ENCODE peak calls at places on chromosome 19, in seven cellular contexts. One of them, this sample, is unnamed. For H3K9me3 and H3K4me1, the result is how much of the 10 kb centered on the place peaks cover.

GRCh38 chr19:41309225-41310030 is 544 bp upstream of the CCDC97 start:
- DNase-seq in OCI-LY7: no peak
- DNase-seq in H1: no peak
- DNase-seq in hepatocyte: no peak
- DNase-seq in ovary: no peak
- DNase-seq in left lung: no peak
- DNase-seq in H9: no peak
- DNase-seq in this sample: no peak

GRCh38 chr19:18191640-18192062 is 1.4 kb upstream of the MPV17L2 start:
- DNase-seq in H9: no peak
- DNase-seq in ovary: no peak
- DNase-seq in H1: no peak
- DNase-seq in hepatocyte: no peak
- DNase-seq in OCI-LY7: no peak
- DNase-seq in left lung: no peak
- DNase-seq in this sample: no peak

GRCh38 chr19:2240881-2241760 is 4.5 kb downstream of the SF3A2 start:
- DNase-seq in H1: no peak
- DNase-seq in OCI-LY7: no peak
- DNase-seq in H9: no peak
- DNase-seq in ovary: no peak
- DNase-seq in hepatocyte: no peak
- DNase-seq in left lung: no peak
- DNase-seq in this sample: no peak

GRCh38 chr19:8487137-8487851 is 15.1 kb downstream of the PRAM1 start:
- DNase-seq in left lung: peak
- DNase-seq in H9: no peak
- DNase-seq in H1: no peak
- DNase-seq in OCI-LY7: no peak
- DNase-seq in ovary: no peak
- DNase-seq in hepatocyte: no peak
- DNase-seq in this sample: no peak

GRCh38 chr19:22428299-22428913 is 6.3 kb upstream of the ZNF98 start:
- DNase-seq in ovary: no peak
- DNase-seq in H9: no peak
- DNase-seq in left lung: no peak
- DNase-seq in H1: no peak
- DNase-seq in hepatocyte: no peak
- DNase-seq in OCI-LY7: no peak
- DNase-seq in this sample: no peak

GRCh38 chr19:18119243-18120105 is 21.9 kb downstream of the MAST3 start:
- DNase-seq in hepatocyte: no peak
- DNase-seq in H9: no peak
- DNase-seq in left lung: no peak
- DNase-seq in ovary: no peak
- DNase-seq in H1: no peak
- DNase-seq in OCI-LY7: peak
- DNase-seq in this sample: no peak

GRCh38 chr19:38204096-38204495 is 19.9 kb downstream of the DPF1 start:
- DNase-seq in ovary: no peak
- DNase-seq in left lung: no peak
- DNase-seq in H1: no peak
- DNase-seq in H9: no peak
- DNase-seq in OCI-LY7: no peak
- DNase-seq in hepatocyte: no peak
- DNase-seq in this sample: no peak

GRCh38 chr19:42140125-42140754 is 8.0 kb upstream of the POU2F2 start:
- DNase-seq in H1: peak
- DNase-seq in hepatocyte: peak
- DNase-seq in left lung: no peak
- DNase-seq in ovary: peak
- DNase-seq in OCI-LY7: peak
- DNase-seq in H9: peak
- DNase-seq in this sample: no peak

GRCh38 chr19:4713384-4713951 is 10.2 kb downstream of the DPP9 start:
- DNase-seq in OCI-LY7: no peak
- DNase-seq in ovary: peak
- DNase-seq in H9: no peak
- DNase-seq in H1: no peak
- DNase-seq in left lung: no peak
- DNase-seq in hepatocyte: peak
- DNase-seq in this sample: no peak

GRCh38 chr19:8023371-8023770 is 17.9 kb upstream of the ELAVL1 start:
- DNase-seq in hepatocyte: no peak
- DNase-seq in left lung: no peak
- DNase-seq in OCI-LY7: no peak
- DNase-seq in ovary: no peak
- DNase-seq in H9: no peak
- DNase-seq in H1: no peak
- DNase-seq in this sample: no peak

GRCh38 chr19:54415208-54415900 is at the start of gene TTYH1:
- DNase-seq in OCI-LY7: no peak
- DNase-seq in H9: peak
- DNase-seq in hepatocyte: no peak
- DNase-seq in H1: no peak
- DNase-seq in left lung: peak
- DNase-seq in ovary: no peak
- DNase-seq in this sample: no peak

GRCh38 chr19:46213806-46214205 is 15.7 kb upstream of the IGFL1 start:
- DNase-seq in ovary: no peak
- DNase-seq in OCI-LY7: no peak
- DNase-seq in H9: no peak
- DNase-seq in hepatocyte: no peak
- DNase-seq in H1: no peak
- DNase-seq in left lung: peak
- DNase-seq in this sample: no peak

GRCh38 chr19:46213156-46213555 is 16.4 kb upstream of the IGFL1 start:
- DNase-seq in OCI-LY7: no peak
- DNase-seq in left lung: no peak
- DNase-seq in H9: no peak
- DNase-seq in H1: no peak
- DNase-seq in hepatocyte: no peak
- DNase-seq in ovary: no peak
- DNase-seq in this sample: no peak

GRCh38 chr19:46217476-46217875 is 12.1 kb upstream of the IGFL1 start:
- DNase-seq in H1: no peak
- DNase-seq in H9: no peak
- DNase-seq in hepatocyte: no peak
- DNase-seq in left lung: no peak
- DNase-seq in ovary: no peak
- DNase-seq in OCI-LY7: no peak
- DNase-seq in this sample: no peak

GRCh38 chr19:46218160-46218559 is 11.4 kb upstream of the IGFL1 start:
- DNase-seq in H9: peak
- DNase-seq in OCI-LY7: peak
- DNase-seq in left lung: no peak
- DNase-seq in ovary: no peak
- DNase-seq in H1: peak
- DNase-seq in hepatocyte: peak
- DNase-seq in this sample: peak

DNA sequence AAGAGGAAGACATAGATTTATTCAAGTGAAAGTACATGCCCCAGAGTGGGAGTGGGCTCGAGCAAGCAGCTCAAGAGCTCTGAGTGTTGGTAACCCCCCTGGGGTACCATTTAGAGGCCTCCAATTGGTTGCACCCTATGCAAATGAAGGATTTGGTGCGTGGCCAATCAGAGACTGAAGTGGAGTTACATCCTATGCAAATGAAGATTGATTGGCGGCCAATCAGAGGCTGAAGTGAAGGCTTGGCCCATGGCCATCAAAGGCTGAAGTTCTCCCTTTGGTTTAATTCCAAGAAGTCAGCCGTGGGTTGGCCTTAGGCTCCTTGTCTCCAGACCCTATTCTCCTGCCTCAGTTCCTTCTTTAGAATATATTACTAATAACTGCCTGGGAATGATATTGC is 12.9 kb upstream of the IGFL1 start:
- DNase-seq in hepatocyte: no peak
- DNase-seq in H9: no peak
- DNase-seq in ovary: no peak
- DNase-seq in OCI-LY7: no peak
- DNase-seq in left lung: no peak
- DNase-seq in H1: no peak
- DNase-seq in this sample: no peak
- H3K9me3 ChIP-seq in hepatocyte: under half
- H3K9me3 ChIP-seq in H9: under half
- H3K9me3 ChIP-seq in ovary: under half
- H3K9me3 ChIP-seq in OCI-LY7: under half
- H3K9me3 ChIP-seq in left lung: under half
- H3K9me3 ChIP-seq in H1: under half
- H3K9me3 ChIP-seq in this sample: under half

GRCh38 chr19:36638862-36639510 is 27.7 kb downstream of the ZNF461 start:
- DNase-seq in OCI-LY7: no peak
- DNase-seq in H9: no peak
- DNase-seq in left lung: no peak
- DNase-seq in ovary: no peak
- DNase-seq in H1: no peak
- DNase-seq in hepatocyte: no peak
- DNase-seq in this sample: no peak

DNA sequence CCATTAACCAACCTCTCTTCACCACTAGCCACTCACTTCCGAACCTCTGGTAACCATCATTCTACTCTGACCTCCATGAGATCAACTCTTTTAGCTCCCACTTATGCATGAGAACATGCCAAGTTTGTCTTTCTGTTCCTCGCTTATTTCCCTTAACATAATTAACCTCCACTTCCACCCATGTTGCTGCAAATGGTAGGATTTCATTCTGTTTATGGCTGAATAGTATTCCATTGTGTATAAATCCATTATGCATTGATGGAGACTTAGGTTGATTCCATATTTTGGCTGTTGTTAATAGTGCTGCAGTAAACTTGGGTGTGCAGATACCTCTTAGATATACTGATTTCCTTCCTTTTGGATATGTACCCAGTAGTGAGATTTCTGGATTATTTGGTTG is 30.2 kb downstream of the ZNF382 start:
- DNase-seq in hepatocyte: no peak
- DNase-seq in left lung: no peak
- DNase-seq in OCI-LY7: no peak
- DNase-seq in H1: no peak
- DNase-seq in ovary: no peak
- DNase-seq in H9: no peak
- DNase-seq in this sample: no peak
- H3K4me1 ChIP-seq in hepatocyte: under half
- H3K4me1 ChIP-seq in left lung: under half
- H3K4me1 ChIP-seq in OCI-LY7: under half
- H3K4me1 ChIP-seq in H1: under half
- H3K4me1 ChIP-seq in ovary: under half
- H3K4me1 ChIP-seq in H9: under half
- H3K4me1 ChIP-seq in this sample: under half

DNA sequence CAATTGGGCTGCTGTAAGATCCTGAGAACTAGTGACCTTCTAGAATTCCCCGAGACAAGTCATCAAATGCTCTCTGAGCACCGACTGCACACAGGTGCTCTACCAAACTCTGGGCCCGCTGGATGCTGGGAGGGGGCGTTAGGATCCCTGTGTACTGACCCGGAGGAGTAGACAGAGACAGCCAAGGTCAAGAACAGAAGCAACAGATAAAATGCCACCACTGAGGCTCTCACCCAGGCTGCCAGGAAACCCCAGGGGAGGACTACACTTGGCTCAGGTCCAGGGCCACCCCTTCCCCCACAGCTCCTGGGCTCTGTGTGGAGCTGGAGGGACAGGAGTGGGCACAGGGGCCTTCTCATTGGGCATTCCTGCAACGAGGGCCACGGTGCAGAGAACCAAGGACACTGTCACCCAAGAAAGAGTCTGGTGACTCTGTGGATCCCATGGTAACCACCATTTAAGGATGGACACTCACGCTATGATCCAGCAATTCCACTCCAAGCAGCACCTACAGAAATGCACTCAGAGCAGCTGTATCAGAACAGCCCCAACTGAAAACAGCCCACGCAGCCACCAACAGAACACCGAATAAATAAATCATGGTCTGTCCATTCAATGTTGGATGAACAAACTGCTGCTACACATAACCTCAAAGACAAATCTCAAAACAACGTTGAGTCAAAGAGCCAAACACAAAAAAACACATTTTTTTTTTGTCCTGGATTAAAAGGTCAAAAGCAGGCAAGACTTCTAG is 16.8 kb upstream of the SLC35E1 start:
- DNase-seq in H1: no peak
- DNase-seq in left lung: peak
- DNase-seq in OCI-LY7: no peak
- DNase-seq in ovary: no peak
- DNase-seq in hepatocyte: no peak
- DNase-seq in H9: no peak
- DNase-seq in this sample: no peak
- H3K27ac ChIP-seq in H1: no peak
- H3K27ac ChIP-seq in left lung: peak
- H3K27ac ChIP-seq in OCI-LY7: peak
- H3K27ac ChIP-seq in ovary: no peak
- H3K27ac ChIP-seq in hepatocyte: no peak
- H3K27ac ChIP-seq in H9: no peak
- H3K27ac ChIP-seq in this sample: no peak

GRCh38 chr19:58084596-58085347 is 13.3 kb downstream of the ZSCAN18 start:
- DNase-seq in hepatocyte: no peak
- DNase-seq in ovary: no peak
- DNase-seq in OCI-LY7: no peak
- DNase-seq in left lung: no peak
- DNase-seq in H9: no peak
- DNase-seq in H1: no peak
- DNase-seq in this sample: no peak
- H3K9me3 ChIP-seq in hepatocyte: under half
- H3K9me3 ChIP-seq in ovary: half or more
- H3K9me3 ChIP-seq in OCI-LY7: under half
- H3K9me3 ChIP-seq in left lung: half or more
- H3K9me3 ChIP-seq in H9: under half
- H3K9me3 ChIP-seq in H1: under half
- H3K9me3 ChIP-seq in this sample: under half

GRCh38 chr19:30003862-30004261 is 61.8 kb downstream of the URI1 start:
- DNase-seq in left lung: no peak
- DNase-seq in OCI-LY7: no peak
- DNase-seq in H9: no peak
- DNase-seq in hepatocyte: no peak
- DNase-seq in ovary: no peak
- DNase-seq in H1: no peak
- DNase-seq in this sample: no peak
- H3K4me1 ChIP-seq in left lung: under half
- H3K4me1 ChIP-seq in OCI-LY7: under half
- H3K4me1 ChIP-seq in H9: under half
- H3K4me1 ChIP-seq in hepatocyte: under half
- H3K4me1 ChIP-seq in ovary: under half
- H3K4me1 ChIP-seq in H1: under half
- H3K4me1 ChIP-seq in this sample: under half

This sample was measured in iPS DF 6.9.